ENCODE peak calls at places on chromosomes 5 and 9, in ten cellular contexts. J, S, H, I, O, X, L, W, Y and N are unnamed samples.

GRCh38 chr9:104923289-104923688 is 4.7 kb downstream of the ABCA1 start:
- DNase-seq in H (peak; percentile 92), O (no peak), X (no peak), J (no peak), Y (no peak), W (no peak), L (no peak), S (no peak), I (no peak), N (no peak)

GRCh38 chr5:34524123-34524522 is 132.0 kb upstream of the RAI14 start:
- DNase-seq in X (no peak), H (peak; percentile 83), J (no peak), I (peak; percentile 36), S (no peak), L (no peak), W (no peak), Y (no peak), O (peak; percentile 20), N (no peak)

GRCh38 chr9:75880556-75880955 is 9.9 kb upstream of the PCSK5 start:
- DNase-seq in X (no peak), L (no peak), S (no peak), I (peak; percentile 22), O (no peak), Y (no peak), W (no peak), J (no peak), H (no peak), N (no peak)

GRCh38 chr5:38725419-38725865 is 120.4 kb upstream of the OSMR start:
- DNase-seq in X (no peak), I (no peak), Y (no peak), H (no peak), O (no peak), S (no peak), J (no peak), W (no peak), L (no peak), N (no peak)

GRCh38 chr5:136014976-136015375 is 13.8 kb upstream of the TGFBI start:
- DNase-seq in O (no peak), J (no peak), W (no peak), L (no peak), I (no peak), Y (no peak), X (no peak), S (no peak), H (no peak), N (no peak)

GRCh38 chr5:151675225-151675955 is 11.3 kb downstream of the SPARC start:
- DNase-seq in L (no peak), X (no peak), Y (no peak), H (peak; percentile 75), W (no peak), J (no peak), O (no peak), I (no peak), S (no peak), N (no peak)

GRCh38 chr9:35990155-35990554 is 32.2 kb upstream of the OR2S2 start:
- DNase-seq in L (no peak), W (no peak), O (no peak), H (no peak), S (no peak), X (no peak), I (no peak), Y (no peak), J (no peak), N (no peak)

GRCh38 chr9:92393686-92394085 is 10.7 kb downstream of the OGN start:
- DNase-seq in S (no peak), I (no peak), L (no peak), H (no peak), Y (no peak), X (no peak), J (no peak), O (no peak), W (no peak), N (no peak)

GRCh38 chr5:42059291-42059690 is 134.2 kb downstream of the FBXO4 start:
- DNase-seq in W (no peak), S (no peak), X (no peak), O (no peak), J (no peak), Y (no peak), H (no peak), L (no peak), I (no peak), N (no peak)

GRCh38 chr5:9654886-9655285 is 24.7 kb upstream of the TAS2R1 start:
- DNase-seq in S (no peak), L (no peak), O (no peak), X (no peak), W (no peak), J (no peak), H (peak; percentile 36), Y (no peak), I (no peak), N (no peak)

DNA sequence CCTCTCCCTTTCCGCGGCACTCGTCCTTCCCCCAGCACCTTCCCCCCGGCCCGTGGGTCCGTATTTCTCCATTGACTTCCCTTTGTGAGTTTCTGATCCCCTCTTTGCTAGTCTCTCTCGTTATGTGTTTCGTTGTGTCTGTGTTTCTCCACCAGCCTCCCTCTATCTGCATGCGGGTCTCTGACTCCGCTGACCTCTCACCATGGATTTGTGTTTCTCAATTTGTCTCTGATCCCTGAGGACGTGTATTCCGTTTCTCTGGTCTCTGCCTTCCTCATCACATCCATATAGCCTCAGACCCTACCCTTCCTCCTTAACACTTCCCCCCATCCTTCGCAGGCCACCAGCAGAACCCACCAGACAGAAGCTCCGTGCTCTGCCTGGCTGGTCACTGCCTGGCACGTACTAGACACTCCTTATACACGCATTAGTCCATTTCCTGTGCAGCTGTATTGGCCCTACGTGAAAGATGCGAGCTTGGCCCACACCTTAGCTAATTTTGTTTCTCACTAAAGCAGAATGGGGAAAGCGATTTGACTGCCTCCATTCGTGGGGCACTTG is 606 bp downstream of the B4GALT7 start:
- DNase-seq in X (no peak), W (no peak), J (no peak), O (no peak), H (peak; percentile 54), S (no peak), L (no peak), Y (no peak), I (no peak), N (no peak)
- TF ChIP-seq POLR2A in X (no peak), W (no peak), J (no peak), O (no peak), H (no peak), S (no peak), L (no peak), Y (no peak), I (no peak), N (no peak)

GRCh38 chr9:95341262-95342011 is 23.9 kb upstream of the FANCC start:
- DNase-seq in I (peak; percentile 38), J (no peak), L (no peak), H (peak; percentile 37), W (no peak), S (no peak), Y (no peak), O (no peak), X (no peak), N (no peak)
- TF ChIP-seq CTCF in I (peak; percentile 24), J (no peak), L (peak; percentile 44), H (peak; percentile 33), W (peak; percentile 12), S (peak; percentile 25), Y (peak; percentile 15), O (no peak), X (no peak), N (no peak)

GRCh38 chr9:122988919-122989614 is 44.4 kb upstream of the GPR21 start:
- DNase-seq in L (no peak), J (no peak), S (no peak), O (no peak), Y (no peak), I (no peak), X (no peak), H (no peak), W (no peak), N (no peak)

GRCh38 chr9:122986010-122986409 is 45.2 kb downstream of the RABGAP1 start:
- DNase-seq in W (no peak), H (no peak), S (no peak), X (no peak), I (no peak), Y (no peak), O (no peak), J (no peak), L (no peak), N (no peak)

GRCh38 chr9:122988141-122988540 is 45.3 kb upstream of the GPR21 start:
- DNase-seq in H (no peak), J (no peak), X (no peak), L (no peak), S (no peak), I (no peak), Y (no peak), O (no peak), W (no peak), N (no peak)

DNA sequence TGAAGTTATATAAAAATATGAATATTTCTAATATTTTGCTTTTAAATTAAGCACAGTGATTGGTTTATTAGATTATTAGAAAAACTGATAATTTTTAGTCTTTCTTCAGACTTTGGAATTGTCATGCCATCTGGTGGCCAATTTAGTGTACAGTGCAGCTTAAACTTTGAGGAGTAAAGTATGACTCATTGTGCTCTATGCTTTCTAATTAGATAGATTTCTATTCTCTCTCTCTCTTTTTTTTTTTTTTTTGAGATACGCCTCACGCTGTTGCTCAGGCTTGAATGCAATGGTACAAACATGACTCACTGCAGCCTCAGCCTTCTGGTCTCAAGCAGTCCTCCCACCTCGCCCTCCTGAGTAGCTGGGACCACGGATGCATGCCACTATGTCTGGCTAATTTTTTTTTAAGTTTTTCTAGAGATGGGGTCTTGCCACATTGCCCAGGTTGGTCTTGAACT is 42.1 kb upstream of the GPR21 start:
- DNase-seq in L (peak; percentile 25), O (peak; percentile 43), X (no peak), H (peak; percentile 94), J (no peak), W (peak; percentile 31), Y (no peak), I (peak; percentile 53), S (no peak), N (no peak)
- H3K27ac ChIP-seq in L (no peak overlapping the region), O (no peak overlapping the region), X (peak overlapping the region; percentile 55), H (no peak overlapping the region), J (no peak overlapping the region), W (no peak overlapping the region), Y (peak overlapping the region; percentile 19), I (no peak overlapping the region), S (no peak overlapping the region), N (no peak overlapping the region)

GRCh38 chr9:4663956-4664355 is 1.9 kb downstream of the PLPP6 start:
- DNase-seq in H (no peak), W (no peak), I (no peak), L (no peak), X (no peak), S (no peak), J (no peak), O (no peak), Y (no peak), N (no peak)

GRCh38 chr9:4665357-4665756 is 923 bp downstream of the SPATA6L start:
- DNase-seq in I (peak; percentile 37), W (no peak), O (peak; percentile 16), X (no peak), H (peak; percentile 45), L (no peak), S (no peak), Y (no peak), J (no peak), N (no peak)

GRCh38 chr9:4667681-4668080 is 1.4 kb upstream of the SPATA6L start:
- DNase-seq in I (no peak), Y (no peak), J (no peak), W (no peak), X (no peak), O (no peak), L (no peak), H (no peak), S (no peak), N (no peak)

GRCh38 chr9:4668604-4669003 is 2.3 kb upstream of the SPATA6L start:
- DNase-seq in H (no peak), W (no peak), S (no peak), X (no peak), O (no peak), L (no peak), I (no peak), Y (no peak), J (no peak), N (no peak)

GRCh38 chr9:4666042-4666699 is at the start of gene SPATA6L:
- DNase-seq in J (peak; percentile 77), L (peak; percentile 11), H (peak; percentile 45), X (no peak), W (no peak), S (peak; percentile 84), O (peak; percentile 79), I (peak; percentile 63), Y (peak; percentile 76), N (peak; percentile 86)
- TF ChIP-seq POLR2A in J (peak; percentile 33), L (peak; percentile 39), H (no peak), X (no peak), W (no peak), S (no peak), O (peak; percentile 80), I (peak; percentile 72), Y (peak; percentile 23), N (peak; percentile 25)